ENCODE peak calls at places on chromosomes 6 and 20, in four cellular contexts. F is AG08396; W is effector memory CD8-positive, alpha-beta T cell; O is NCI-H748 treated with DMSO at 0.1 percent for 48 hours. Q is an unnamed sample.

GRCh38 chr6:9266741-9267140 is 831.4 kb upstream of the SLC35B3 start:
- DNase-seq in F (no peak), W (no peak), O (no peak), Q (no peak)

GRCh38 chr20:10927936-10928860 is 254.4 kb upstream of the JAG1 start:
- DNase-seq in F (no peak), O (no peak), W (no peak), Q (no peak)

GRCh38 chr6:35568967-35569606 is 56.4 kb upstream of the TULP1 start:
- DNase-seq in O (no peak), F (peak; percentile 9), W (peak; percentile 26), Q (no peak)

GRCh38 chr6:98831057-98832031 is 3.0 kb upstream of the POU3F2 start:
- DNase-seq in O (peak; percentile 60), F (no peak), W (no peak), Q (no peak)

GRCh38 chr6:17741507-17741906 is 34.8 kb upstream of the NUP153 start:
- DNase-seq in O (no peak), W (no peak), F (no peak), Q (no peak)

GRCh38 chr6:54085526-54085925 is 25.7 kb upstream of the MLIP start:
- DNase-seq in W (no peak), O (no peak), F (peak; percentile 64), Q (no peak)

GRCh38 chr6:154710689-154711088 is 22.5 kb upstream of the SCAF8 start:
- DNase-seq in W (no peak), F (no peak), O (no peak), Q (no peak)

GRCh38 chr6:102355578-102355977 is 962.1 kb downstream of the GRIK2 start:
- DNase-seq in W (no peak), O (no peak), F (no peak), Q (no peak)

GRCh38 chr6:52994789-52995078 is 350 bp downstream of the GSTA4 start:
- DNase-seq in F (no peak), W (no peak), O (peak; percentile 77), Q (peak; percentile 30)

GRCh38 chr6:72863106-72863505 is 241.2 kb downstream of the KCNQ5 start:
- DNase-seq in W (no peak), F (no peak), O (no peak), Q (no peak)

GRCh38 chr6:35165630-35166071 is 24.5 kb upstream of the TCP11 start:
- DNase-seq in W (no peak), O (peak; percentile 37), F (no peak), Q (no peak)

GRCh38 chr6:23454090-23454998 is 671.7 kb upstream of the NRSN1 start:
- DNase-seq in W (no peak), F (peak; percentile 4), O (no peak), Q (no peak)

GRCh38 chr20:61959301-61959700 is 106.4 kb downstream of the TAF4 start:
- DNase-seq in F (no peak), O (no peak), W (no peak), Q (no peak)

GRCh38 chr20:2315440-2315778 is 19.6 kb downstream of the TGM3 start:
- DNase-seq in W (no peak), F (no peak), O (no peak), Q (no peak)

GRCh38 chr20:49597825-49598395 is 30.0 kb upstream of the PTGIS start:
- DNase-seq in O (no peak), W (no peak), F (no peak), Q (no peak)

GRCh38 chr20:3390759-3391500 is 16.5 kb downstream of the DNAAF9 start:
- DNase-seq in F (no peak), O (no peak), W (no peak), Q (no peak)

GRCh38 chr20:9989066-9989724 is 45.6 kb upstream of the ANKEF1 start:
- DNase-seq in W (no peak), O (no peak), F (peak; percentile 13), Q (no peak)

GRCh38 chr6:122580731-122581130 is 29.5 kb upstream of the PKIB start:
- DNase-seq in W (no peak), F (no peak), O (peak; percentile 35), Q (no peak)

GRCh38 chr20:58668901-58669286 is 17.8 kb downstream of the STX16 start:
- DNase-seq in F (no peak), O (no peak), W (no peak), Q (no peak)

GRCh38 chr20:64110411-64111068 is 3.2 kb upstream of the NPBWR2 start:
- DNase-seq in O (no peak), F (no peak), W (peak; percentile 0), Q (no peak)

Q was measured in HTR-8/SVneo.